ENCODE peak calls at places on chromosomes 2 and 18, in five cellular contexts. One of them, this sample, is unnamed.

GRCh38 chr18:49249523-49249922 is 210.9 kb downstream of the DYM start:
- DNase-seq in M059J: peak
- DNase-seq in PC-3: peak
- DNase-seq in activated CD4-positive, alpha-beta T cell treated with anti-CD3 and anti-CD28 coated beads, Interleukin-2, amount 50 U/mL, for 1 hour: no peak
- DNase-seq in ELR: peak
- DNase-seq in this sample: peak

GRCh38 chr2:170965446-170966225 is 36.6 kb downstream of the GORASP2 start:
- DNase-seq in M059J: peak
- DNase-seq in PC-3: no peak
- DNase-seq in activated CD4-positive, alpha-beta T cell treated with anti-CD3 and anti-CD28 coated beads, Interleukin-2, amount 50 U/mL, for 1 hour: no peak
- DNase-seq in ELR: no peak
- DNase-seq in this sample: peak

GRCh38 chr2:33033524-33034150 is 86.9 kb downstream of the LTBP1 start:
- DNase-seq in M059J: peak
- DNase-seq in PC-3: peak
- DNase-seq in activated CD4-positive, alpha-beta T cell treated with anti-CD3 and anti-CD28 coated beads, Interleukin-2, amount 50 U/mL, for 1 hour: no peak
- DNase-seq in ELR: peak
- DNase-seq in this sample: no peak

GRCh38 chr2:29273704-29274611 is 158.7 kb downstream of the CLIP4 start:
- DNase-seq in M059J: peak
- DNase-seq in PC-3: peak
- DNase-seq in activated CD4-positive, alpha-beta T cell treated with anti-CD3 and anti-CD28 coated beads, Interleukin-2, amount 50 U/mL, for 1 hour: no peak
- DNase-seq in ELR: peak
- DNase-seq in this sample: peak

GRCh38 chr2:143807677-143808076 is 678.5 kb downstream of the ARHGAP15 start:
- DNase-seq in M059J: no peak
- DNase-seq in PC-3: no peak
- DNase-seq in activated CD4-positive, alpha-beta T cell treated with anti-CD3 and anti-CD28 coated beads, Interleukin-2, amount 50 U/mL, for 1 hour: no peak
- DNase-seq in ELR: no peak
- DNase-seq in this sample: no peak

GRCh38 chr2:74373189-74373588 is 6.9 kb downstream of the DCTN1 start:
- DNase-seq in M059J: no peak
- DNase-seq in PC-3: no peak
- DNase-seq in activated CD4-positive, alpha-beta T cell treated with anti-CD3 and anti-CD28 coated beads, Interleukin-2, amount 50 U/mL, for 1 hour: no peak
- DNase-seq in ELR: no peak
- DNase-seq in this sample: no peak

GRCh38 chr2:14633031-14633430 is 514 bp downstream of the LRATD1 start:
- DNase-seq in M059J: no peak
- DNase-seq in PC-3: peak
- DNase-seq in activated CD4-positive, alpha-beta T cell treated with anti-CD3 and anti-CD28 coated beads, Interleukin-2, amount 50 U/mL, for 1 hour: no peak
- DNase-seq in ELR: peak
- DNase-seq in this sample: peak

GRCh38 chr2:109032229-109032800 is 43.3 kb upstream of the EDAR start:
- DNase-seq in M059J: no peak
- DNase-seq in PC-3: no peak
- DNase-seq in activated CD4-positive, alpha-beta T cell treated with anti-CD3 and anti-CD28 coated beads, Interleukin-2, amount 50 U/mL, for 1 hour: peak
- DNase-seq in ELR: no peak
- DNase-seq in this sample: no peak

GRCh38 chr2:198325359-198325758 is 521.0 kb downstream of the PLCL1 start:
- DNase-seq in M059J: no peak
- DNase-seq in PC-3: no peak
- DNase-seq in activated CD4-positive, alpha-beta T cell treated with anti-CD3 and anti-CD28 coated beads, Interleukin-2, amount 50 U/mL, for 1 hour: no peak
- DNase-seq in ELR: no peak
- DNase-seq in this sample: no peak

GRCh38 chr2:111707700-111708099 is 176.3 kb downstream of the ANAPC1 start:
- DNase-seq in M059J: no peak
- DNase-seq in PC-3: no peak
- DNase-seq in activated CD4-positive, alpha-beta T cell treated with anti-CD3 and anti-CD28 coated beads, Interleukin-2, amount 50 U/mL, for 1 hour: no peak
- DNase-seq in ELR: no peak
- DNase-seq in this sample: no peak

GRCh38 chr2:43749583-43749982 is 24.3 kb upstream of the DYNC2LI1 start:
- DNase-seq in M059J: no peak
- DNase-seq in PC-3: no peak
- DNase-seq in activated CD4-positive, alpha-beta T cell treated with anti-CD3 and anti-CD28 coated beads, Interleukin-2, amount 50 U/mL, for 1 hour: no peak
- DNase-seq in ELR: no peak
- DNase-seq in this sample: no peak

GRCh38 chr18:36850527-36851201 is 21.7 kb downstream of the KIAA1328 start:
- DNase-seq in M059J: peak
- DNase-seq in PC-3: peak
- DNase-seq in activated CD4-positive, alpha-beta T cell treated with anti-CD3 and anti-CD28 coated beads, Interleukin-2, amount 50 U/mL, for 1 hour: no peak
- DNase-seq in ELR: peak
- DNase-seq in this sample: peak

GRCh38 chr2:134173338-134174016 is 80.4 kb upstream of the MGAT5 start:
- DNase-seq in M059J: peak
- DNase-seq in PC-3: no peak
- DNase-seq in activated CD4-positive, alpha-beta T cell treated with anti-CD3 and anti-CD28 coated beads, Interleukin-2, amount 50 U/mL, for 1 hour: no peak
- DNase-seq in ELR: no peak
- DNase-seq in this sample: peak